ENCODE peak calls at places on chromosomes 7 and 10, in seven cellular contexts. V is tibial artery, G is GM20000, P is MM.1S, A is cardiac muscle cell, T is activated B cell treated with CpG ODN at 0.5 μM for 24 hours, S is A549. I is an unnamed sample.

GRCh38 chr10:130721971-130722370 is 585.8 kb downstream of the GLRX3 start:
- DNase-seq in V (no peak), G (no peak), P (no peak), A (no peak), T (no peak), S (no peak), I (peak)

GRCh38 chr7:2417981-2418481 is 14.6 kb downstream of the CHST12 start:
- DNase-seq in V (peak), G (no peak), P (no peak), A (no peak), T (no peak), S (no peak), I (no peak)

GRCh38 chr10:74921744-74922143 is 95.3 kb downstream of the KAT6B start:
- DNase-seq in V (no peak), G (no peak), P (no peak), A (no peak), T (no peak), S (no peak), I (no peak)

GRCh38 chr10:131062621-131063260 is 248.8 kb downstream of the TCERG1L start:
- DNase-seq in V (no peak), G (no peak), P (no peak), A (no peak), T (no peak), S (no peak), I (no peak)

GRCh38 chr7:50599385-50599784 is 34.2 kb upstream of the DDC start:
- DNase-seq in V (no peak), G (no peak), P (no peak), A (no peak), T (no peak), S (no peak), I (no peak)

GRCh38 chr10:77185696-77186095 is 451.9 kb downstream of the KCNMA1 start:
- DNase-seq in V (no peak), G (no peak), P (no peak), A (no peak), T (no peak), S (no peak), I (no peak)

GRCh38 chr10:92387289-92387940 is 96.4 kb downstream of the MARCHF5 start:
- DNase-seq in V (no peak), G (peak), P (peak), A (peak), T (no peak), S (peak), I (no peak)

GRCh38 chr7:127708788-127709187 is 56.8 kb downstream of the SND1 start:
- DNase-seq in V (peak), G (peak), P (peak), A (peak), T (no peak), S (peak), I (no peak)

GRCh38 chr10:129971381-129972144 is 7.5 kb upstream of the EBF3 start:
- DNase-seq in V (peak), G (peak), P (peak), A (peak), T (no peak), S (peak), I (no peak)

GRCh38 chr10:85926986-85927385 is 439.6 kb downstream of the GRID1 start:
- DNase-seq in V (no peak), G (no peak), P (no peak), A (no peak), T (no peak), S (no peak), I (no peak)

GRCh38 chr10:19832624-19833507 is 16.6 kb downstream of the PLXDC2 start:
- DNase-seq in V (no peak), G (no peak), P (no peak), A (peak), T (no peak), S (no peak), I (no peak)

GRCh38 chr10:1159131-1160061 is 103.2 kb downstream of the WDR37 start:
- DNase-seq in V (peak), G (no peak), P (no peak), A (no peak), T (no peak), S (no peak), I (peak)

GRCh38 chr10:74937446-74937935 is 111.1 kb downstream of the KAT6B start:
- DNase-seq in V (no peak), G (no peak), P (no peak), A (no peak), T (no peak), S (no peak), I (no peak)

GRCh38 chr7:100003711-100004661 is 11.4 kb upstream of the ZKSCAN1 start:
- DNase-seq in V (no peak), G (no peak), P (no peak), A (no peak), T (no peak), S (peak), I (peak)

GRCh38 chr10:128859738-128860386 is 607.2 kb upstream of the MGMT start:
- DNase-seq in V (no peak), G (peak), P (peak), A (peak), T (no peak), S (peak), I (no peak)

GRCh38 chr7:111835066-111835465 is 272.8 kb upstream of the IMMP2L start:
- DNase-seq in V (no peak), G (no peak), P (no peak), A (peak), T (no peak), S (no peak), I (no peak)

GRCh38 chr10:18079665-18080295 is 60.4 kb upstream of the CACNB2 start:
- DNase-seq in V (no peak), G (no peak), P (no peak), A (no peak), T (no peak), S (no peak), I (no peak)

GRCh38 chr7:40200791-40201190 is 66.0 kb downstream of the SUGCT start:
- DNase-seq in V (no peak), G (no peak), P (no peak), A (peak), T (no peak), S (no peak), I (no peak)

GRCh38 chr7:44219371-44220045 is 18.7 kb downstream of the YKT6 start:
- DNase-seq in V (peak), G (no peak), P (no peak), A (no peak), T (peak), S (no peak), I (peak)

GRCh38 chr10:116211682-116212081 is 61.3 kb downstream of the GFRA1 start:
- DNase-seq in V (no peak), G (no peak), P (no peak), A (no peak), T (no peak), S (no peak), I (no peak)

GRCh38 chr10:78905940-78906308 is 162.8 kb upstream of the ZMIZ1 start:
- DNase-seq in V (peak), G (no peak), P (no peak), A (no peak), T (no peak), S (no peak), I (no peak)

GRCh38 chr10:97549587-97550322 is 22.8 kb upstream of the ANKRD2 start:
- DNase-seq in V (no peak), G (no peak), P (no peak), A (no peak), T (no peak), S (no peak), I (peak)

GRCh38 chr10:29841724-29842649 is 207.2 kb upstream of the SVIL start:
- DNase-seq in V (peak), G (no peak), P (no peak), A (peak), T (no peak), S (peak), I (no peak)

GRCh38 chr7:45921699-45922519 is 837 bp upstream of the IGFBP3 start:
- DNase-seq in V (peak), G (no peak), P (peak), A (peak), T (no peak), S (peak), I (no peak)

GRCh38 chr10:95289003-95289920 is 1.5 kb downstream of the PDLIM1 start:
- DNase-seq in V (no peak), G (peak), P (no peak), A (peak), T (no peak), S (peak), I (no peak)

GRCh38 chr7:80656029-80656428 is 17.6 kb downstream of the CD36 start:
- DNase-seq in V (no peak), G (no peak), P (no peak), A (no peak), T (no peak), S (no peak), I (no peak)

GRCh38 chr7:8413600-8413999 is 19.8 kb upstream of the NXPH1 start:
- DNase-seq in V (no peak), G (no peak), P (no peak), A (no peak), T (no peak), S (no peak), I (no peak)

GRCh38 chr7:16933296-16934248 is 51.8 kb upstream of the AGR3 start:
- DNase-seq in V (no peak), G (no peak), P (no peak), A (no peak), T (no peak), S (no peak), I (no peak)

GRCh38 chr7:15998617-15999016 is 312.1 kb upstream of the MEOX2 start:
- DNase-seq in V (no peak), G (no peak), P (no peak), A (no peak), T (no peak), S (no peak), I (no peak)

GRCh38 chr7:50781894-50782293 is 802 bp downstream of the GRB10 start:
- DNase-seq in V (no peak), G (no peak), P (no peak), A (no peak), T (no peak), S (no peak), I (no peak)

GRCh38 chr10:74750848-74751274 is 75.5 kb upstream of the KAT6B start:
- DNase-seq in V (peak), G (peak), P (peak), A (no peak), T (no peak), S (no peak), I (no peak)

GRCh38 chr7:43954524-43955228 is 28.4 kb downstream of the UBE2D4 start:
- DNase-seq in V (peak), G (peak), P (peak), A (peak), T (no peak), S (peak), I (no peak)

GRCh38 chr10:5666324-5667220 is at the start of gene ASB13:
- DNase-seq in V (peak), G (peak), P (peak), A (peak), T (peak), S (peak), I (no peak)

GRCh38 chr7:77982926-77983550 is 184.5 kb downstream of the PHTF2 start:
- DNase-seq in V (no peak), G (no peak), P (no peak), A (peak), T (no peak), S (peak), I (no peak)

GRCh38 chr10:31030216-31030615 is 1.4 kb downstream of the ZNF438 start:
- DNase-seq in V (no peak), G (no peak), P (no peak), A (no peak), T (no peak), S (no peak), I (no peak)

GRCh38 chr10:21527634-21528451 is 2.4 kb upstream of the SKIDA1 start:
- DNase-seq in V (no peak), G (no peak), P (no peak), A (peak), T (no peak), S (peak), I (no peak)

GRCh38 chr10:6748029-6748428 is 168.0 kb upstream of the PRKCQ start:
- DNase-seq in V (no peak), G (no peak), P (no peak), A (no peak), T (no peak), S (no peak), I (no peak)

GRCh38 chr7:30027065-30027456 is 559 bp upstream of the FKBP14 start:
- DNase-seq in V (no peak), G (peak), P (peak), A (peak), T (no peak), S (peak), I (no peak)

GRCh38 chr7:142693911-142694310 is 55.4 kb upstream of the PRSS1 start:
- DNase-seq in V (no peak), G (no peak), P (no peak), A (no peak), T (no peak), S (no peak), I (no peak)
- TF ChIP-seq CTCF in V (no peak), G (no peak), P (no peak), A (no peak), T (no peak), S (no peak), I (no peak)

GRCh38 chr7:84801396-84801795 is 385.5 kb downstream of the SEMA3D start:
- DNase-seq in V (no peak), G (no peak), P (no peak), A (no peak), T (no peak), S (no peak), I (no peak)
- TF ChIP-seq CTCF in V (no peak), G (no peak), P (no peak), A (no peak), T (no peak), S (no peak), I (no peak)

GRCh38 chr7:122219253-122219865 is 75.3 kb upstream of the AASS start:
- DNase-seq in V (no peak), G (peak), P (peak), A (peak), T (no peak), S (peak), I (no peak)
- TF ChIP-seq CTCF in V (peak), G (peak), P (peak), A (peak), T (no peak), S (peak), I (peak)

GRCh38 chr10:24750695-24751094 is 27.0 kb upstream of the ARHGAP21 start:
- DNase-seq in V (no peak), G (no peak), P (no peak), A (no peak), T (no peak), S (no peak), I (no peak)

GRCh38 chr10:24740714-24741113 is 17.0 kb upstream of the ARHGAP21 start:
- DNase-seq in V (no peak), G (no peak), P (no peak), A (no peak), T (no peak), S (no peak), I (no peak)

GRCh38 chr10:24748214-24748613 is 24.5 kb upstream of the ARHGAP21 start:
- DNase-seq in V (no peak), G (no peak), P (no peak), A (no peak), T (no peak), S (no peak), I (no peak)

GRCh38 chr10:24744966-24745365 is 21.3 kb upstream of the ARHGAP21 start:
- DNase-seq in V (no peak), G (no peak), P (no peak), A (no peak), T (no peak), S (no peak), I (no peak)
- TF ChIP-seq CTCF in V (no peak), G (no peak), P (no peak), A (no peak), T (no peak), S (no peak), I (no peak)

DNA sequence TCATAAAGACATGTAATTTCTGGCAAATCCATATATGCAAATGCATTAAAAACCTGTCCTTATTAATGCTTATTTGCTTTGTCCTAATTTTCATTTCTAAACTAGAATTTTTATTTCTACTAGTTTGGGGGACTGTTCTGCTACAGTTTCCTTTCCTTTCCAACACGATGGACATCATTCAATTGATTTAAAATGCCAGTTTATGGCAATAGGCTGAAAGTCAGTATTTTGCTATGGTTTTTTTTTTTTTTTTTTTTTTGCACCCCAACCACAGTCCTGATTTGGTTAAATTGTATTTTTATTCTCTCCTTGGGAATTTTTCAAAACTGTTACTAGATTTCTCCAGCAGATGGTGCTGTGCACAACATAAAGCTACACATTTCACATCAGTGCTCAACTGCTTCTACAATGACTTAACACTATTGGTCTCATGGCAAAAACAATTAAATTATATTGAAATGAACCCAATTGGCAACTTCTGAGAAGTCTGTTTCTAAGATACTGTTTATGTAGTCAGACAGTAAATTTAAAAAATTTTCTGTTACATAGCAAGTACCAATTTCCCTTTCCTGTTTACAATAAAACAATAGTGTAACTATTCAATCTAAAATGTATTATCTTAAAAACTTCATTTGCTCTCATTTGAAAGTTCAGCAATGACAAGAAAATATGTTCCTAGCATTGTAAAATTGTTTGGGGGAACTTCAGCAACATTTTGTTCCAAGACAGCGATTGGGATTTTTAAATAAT is 193.8 kb upstream of the CCDC6 start:
- DNase-seq in V (no peak), G (peak), P (peak), A (peak), T (no peak), S (peak), I (no peak)
- TF ChIP-seq CTCF in V (peak), G (peak), P (peak), A (peak), T (peak), S (peak), I (peak)

DNA sequence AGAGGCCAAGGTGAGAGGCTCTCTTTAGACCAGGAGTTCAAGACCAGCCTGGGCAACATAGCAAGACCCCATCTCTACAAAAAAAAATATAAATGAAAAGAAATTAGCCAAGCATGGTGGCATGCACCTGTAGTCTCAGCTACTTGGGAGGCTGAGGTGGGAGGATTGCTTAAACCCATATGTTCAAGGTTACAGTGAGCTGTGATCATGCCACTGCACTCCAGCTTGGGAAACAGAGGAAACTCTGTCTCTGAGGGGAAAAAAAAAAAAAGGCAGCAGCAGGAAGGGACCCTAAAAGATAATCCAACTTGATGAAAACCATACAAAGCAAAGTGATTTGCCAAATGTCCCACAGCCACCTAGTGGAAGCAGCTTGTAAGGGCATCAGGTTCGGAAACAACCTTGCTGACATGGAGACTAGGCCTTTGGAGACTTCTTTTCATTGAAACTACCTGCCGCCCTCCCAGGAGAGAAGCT is 15.6 kb upstream of the PBLD start:
- DNase-seq in V (no peak), G (peak), P (peak), A (peak), T (no peak), S (peak), I (no peak)
- TF ChIP-seq CTCF in V (peak), G (peak), P (peak), A (peak), T (no peak), S (peak), I (peak)

GRCh38 chr10:51892965-51893658 is 193.7 kb upstream of the CSTF2T start:
- DNase-seq in V (no peak), G (peak), P (peak), A (peak), T (no peak), S (peak), I (no peak)
- TF ChIP-seq CTCF in V (peak), G (no peak), P (peak), A (peak), T (no peak), S (no peak), I (peak)

GRCh38 chr7:27586825-27587224 is 75.9 kb downstream of the HIBADH start:
- DNase-seq in V (no peak), G (peak), P (no peak), A (no peak), T (peak), S (no peak), I (no peak)
- TF ChIP-seq CTCF in V (no peak), G (no peak), P (no peak), A (no peak), T (no peak), S (no peak), I (no peak)

DNA sequence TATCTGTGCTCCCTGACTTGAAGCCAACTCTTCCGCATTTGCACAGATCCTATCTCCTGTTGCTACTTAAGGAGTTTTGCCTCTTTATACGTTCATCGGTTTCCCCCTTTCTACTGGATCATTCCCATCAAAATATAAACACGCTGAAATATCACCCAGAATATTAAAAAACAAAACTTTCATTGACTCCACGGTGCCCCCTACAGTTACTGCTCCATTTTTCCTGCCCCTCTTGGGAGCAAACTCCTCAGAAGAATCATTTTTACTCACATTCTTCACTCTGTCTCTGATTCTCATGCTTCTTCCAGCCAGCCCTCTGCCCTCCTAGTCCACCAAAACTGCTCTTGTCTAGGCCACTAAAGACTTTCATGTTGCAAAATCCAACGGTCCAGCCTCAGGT is 66.4 kb downstream of the MYOF start:
- DNase-seq in V (no peak), G (no peak), P (no peak), A (no peak), T (no peak), S (no peak), I (no peak)
- TF ChIP-seq CTCF in V (no peak), G (no peak), P (no peak), A (peak), T (no peak), S (peak), I (peak)